ENCODE peak calls at places on chromosomes 1 and 21, in four cellular contexts. Q is tibial nerve, X is transverse colon, N is IMR-90. G is an unnamed sample.
A peak's percentile ranks its signal among the peaks of the same experiment; 100 is the strongest.

GRCh38 chr21:28063241-28063640 is 929.4 kb downstream of the LTN1 start:
- DNase-seq in Q (no peak), X (no peak), N (no peak), G (no peak)

GRCh38 chr1:69737527-69738176 is 169.9 kb downstream of the LRRC7 start:
- DNase-seq in N (peak; percentile 67), X (no peak), Q (peak; percentile 45), G (no peak)

GRCh38 chr1:222455188-222455879 is 92.6 kb downstream of the HHIPL2 start:
- DNase-seq in X (peak; percentile 83), Q (peak; percentile 95), N (peak; percentile 93), G (peak; percentile 73)

GRCh38 chr1:59058681-59059441 is 238.0 kb upstream of the FGGY start:
- DNase-seq in X (no peak), Q (no peak), N (no peak), G (no peak)

GRCh38 chr1:192580351-192580962 is 4.9 kb downstream of the RGS1 start:
- DNase-seq in N (peak; percentile 68), X (peak; percentile 16), Q (peak; percentile 52), G (no peak)

GRCh38 chr1:65002156-65002507 is 35.8 kb upstream of the JAK1 start:
- DNase-seq in X (no peak), Q (no peak), N (no peak), G (no peak)

GRCh38 chr1:40795811-40796586 is 12.4 kb downstream of the KCNQ4 start:
- DNase-seq in N (no peak), Q (no peak), X (no peak), G (no peak)

GRCh38 chr21:35075546-35075945 is 26.4 kb upstream of the RUNX1 start:
- DNase-seq in Q (peak; percentile 22), N (peak; percentile 82), X (no peak), G (no peak)

GRCh38 chr1:237556911-237557310 is 333.8 kb downstream of the ZP4 start:
- DNase-seq in N (no peak), X (no peak), Q (no peak), G (no peak)

GRCh38 chr1:171486048-171486519 is 754 bp downstream of the PRRC2C start:
- DNase-seq in Q (peak; percentile 40), X (peak; percentile 47), N (peak; percentile 81), G (peak; percentile 72)

GRCh38 chr1:233336554-233337442 is 9.3 kb downstream of the MAP3K21 start:
- DNase-seq in Q (no peak), N (no peak), X (no peak), G (no peak)

GRCh38 chr21:33848252-33848953 is 67.2 kb downstream of the ATP5PO start:
- DNase-seq in N (no peak), Q (no peak), X (peak; percentile 22), G (no peak)

GRCh38 chr1:228289996-228290881 is 82.4 kb downstream of the OBSCN start:
- DNase-seq in Q (no peak), N (no peak), X (no peak), G (no peak)

GRCh38 chr1:75600781-75601180 is 10.1 kb downstream of the SLC44A5 start:
- DNase-seq in X (no peak), N (no peak), Q (no peak), G (no peak)

GRCh38 chr1:228825840-228826484 is 90.7 kb downstream of the RHOU start:
- DNase-seq in N (no peak), X (no peak), Q (no peak), G (no peak)

GRCh38 chr1:92797297-92797696 is 12.4 kb upstream of the EVI5 start:
- DNase-seq in X (no peak), N (peak; percentile 74), Q (no peak), G (no peak)

GRCh38 chr1:97338347-97338746 is 582.5 kb downstream of the DPYD start:
- DNase-seq in Q (no peak), N (no peak), X (no peak), G (no peak)

GRCh38 chr1:29901618-29902017 is 665.3 kb downstream of the PTPRU start:
- DNase-seq in Q (no peak), X (no peak), N (no peak), G (no peak)

GRCh38 chr21:34075760-34076159 is 2.4 kb downstream of the MRPS6 start:
- DNase-seq in N (no peak), X (no peak), Q (no peak), G (no peak)

GRCh38 chr1:173023343-173023742 is 27.4 kb downstream of the TNFSF18 start:
- DNase-seq in X (no peak), Q (no peak), N (peak; percentile 38), G (no peak)

GRCh38 chr1:1124786-1125642 is 9.1 kb upstream of the C1orf159 start:
- DNase-seq in N (no peak), Q (no peak), X (peak; percentile 92), G (peak; percentile 89)

GRCh38 chr1:89938171-89939055 is 56.5 kb upstream of the ZNF326 start:
- DNase-seq in N (peak; percentile 48), Q (no peak), X (no peak), G (no peak)

GRCh38 chr21:44601596-44602473 is 1.4 kb downstream of the KRTAP10-7 start:
- DNase-seq in N (no peak), X (no peak), Q (no peak), G (no peak)

GRCh38 chr1:47491341-47491753 is 53.5 kb downstream of the FOXD2 start:
- DNase-seq in N (no peak), X (no peak), Q (no peak), G (no peak)

GRCh38 chr1:150006881-150007401 is 3.6 kb downstream of the OTUD7B start:
- DNase-seq in N (peak; percentile 76), X (no peak), Q (no peak), G (no peak)

GRCh38 chr1:110302836-110303235 is 36.3 kb upstream of the RBM15 start:
- DNase-seq in X (no peak), Q (no peak), N (no peak), G (no peak)

GRCh38 chr1:48057249-48057648 is 60.1 kb upstream of the TRABD2B start:
- DNase-seq in N (no peak), X (no peak), Q (no peak), G (no peak)

GRCh38 chr1:217273866-217274265 is 357.0 kb downstream of the GPATCH2 start:
- DNase-seq in Q (no peak), X (no peak), N (peak; percentile 58), G (no peak)

GRCh38 chr1:224641030-224641429 is 24.9 kb downstream of the CNIH3 start:
- DNase-seq in Q (no peak), X (peak; percentile 28), N (no peak), G (no peak)

GRCh38 chr1:19400189-19400588 is 85.2 kb downstream of the CAPZB start:
- DNase-seq in Q (no peak), X (no peak), N (no peak), G (no peak)

GRCh38 chr1:234606731-234607090 is 3.3 kb downstream of the IRF2BP2 start:
- DNase-seq in X (no peak), Q (no peak), N (no peak), G (no peak)

GRCh38 chr1:12069616-12070244 is 6.6 kb downstream of the TNFRSF8 start:
- DNase-seq in Q (no peak), X (no peak), N (no peak), G (no peak)
- H3K4me3 ChIP-seq in Q (no peak overlapping the region), X (no peak overlapping the region), N (no peak overlapping the region), G (no peak overlapping the region)

GRCh38 chr1:205064741-205065316 is 19.4 kb downstream of the TMEM81 start:
- DNase-seq in Q (no peak), X (no peak), N (no peak), G (no peak)

GRCh38 chr1:205067031-205067430 is 17.2 kb downstream of the TMEM81 start:
- DNase-seq in N (no peak), X (no peak), Q (no peak), G (no peak)

GRCh38 chr1:205064301-205064700 is 20.0 kb downstream of the TMEM81 start:
- DNase-seq in N (no peak), X (no peak), Q (no peak), G (no peak)

GRCh38 chr1:205066221-205066818 is 17.9 kb downstream of the TMEM81 start:
- DNase-seq in N (no peak), X (no peak), Q (no peak), G (no peak)

DNA sequence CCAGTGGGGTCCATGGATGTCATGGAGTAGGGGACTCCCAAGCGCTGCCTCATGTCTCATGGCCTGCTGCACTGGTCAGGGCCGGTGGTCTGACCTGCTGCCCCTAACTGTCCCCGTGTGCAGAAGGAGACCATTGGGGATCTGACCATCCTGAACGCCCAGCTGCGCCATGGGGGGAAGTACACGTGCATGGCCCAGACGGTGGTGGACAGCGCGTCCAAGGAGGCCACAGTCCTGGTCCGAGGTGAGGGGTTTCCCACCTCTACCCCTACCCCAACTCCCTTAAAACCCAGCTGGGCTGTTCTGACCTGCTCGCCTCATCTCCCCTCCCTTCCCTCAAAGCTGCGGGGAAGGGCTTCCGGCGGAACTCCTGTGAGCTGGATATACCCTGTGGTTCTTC is 18.6 kb downstream of the TMEM81 start:
- DNase-seq in N (no peak), Q (no peak), X (no peak), G (no peak)
- TF ChIP-seq POLR2A in N (no peak), Q (no peak), X (no peak), G (no peak)

DNA sequence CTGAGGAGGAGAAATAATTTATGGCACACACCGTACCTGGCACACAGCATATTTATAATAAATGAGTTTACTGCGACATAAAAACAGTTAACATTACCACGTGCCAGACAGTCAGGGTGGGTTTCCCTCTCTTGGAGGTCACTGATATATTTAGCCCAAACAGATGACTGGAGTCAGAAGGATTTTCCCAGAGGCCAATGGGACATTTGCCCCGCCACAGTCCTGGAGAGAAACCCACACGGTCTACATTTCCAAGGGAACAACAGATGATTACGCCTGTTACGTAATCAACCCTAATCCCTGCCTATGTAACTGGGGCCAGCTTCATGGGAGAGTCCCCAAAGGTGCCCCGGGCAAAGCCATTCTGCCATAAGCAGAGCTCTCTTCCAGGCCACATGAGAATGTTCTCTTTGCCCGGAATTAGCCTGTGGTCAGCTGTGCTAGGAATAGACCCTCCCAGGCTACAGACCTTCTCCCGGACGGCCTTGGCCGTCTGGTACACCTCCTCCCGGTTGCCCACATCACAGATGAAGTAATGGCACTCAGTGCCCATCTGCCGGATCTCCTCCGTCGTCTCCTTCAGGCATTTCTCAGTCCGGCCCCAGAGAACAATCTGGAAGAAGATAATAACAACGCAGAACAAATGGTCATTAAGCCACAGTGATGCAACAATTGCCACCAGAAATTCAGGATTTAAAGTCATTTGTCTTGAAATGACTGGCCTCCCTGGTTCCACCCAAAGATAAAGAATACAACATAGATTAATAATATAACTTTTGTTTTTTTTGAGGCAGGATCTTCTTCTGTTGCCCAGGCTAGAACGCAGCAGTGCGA is 37.7 kb downstream of the DHRS3 start:
- DNase-seq in X (no peak), Q (no peak), N (peak; percentile 51), G (no peak)
- H3K27ac ChIP-seq in X (peak overlapping the region; percentile 66), Q (peak overlapping the region; percentile 68), N (no peak overlapping the region), G (no peak overlapping the region)

GRCh38 chr1:178344513-178345077 is 152.2 kb downstream of the CLEC20A start:
- DNase-seq in Q (no peak), X (no peak), N (peak; percentile 92), G (no peak)

GRCh38 chr1:178345821-178346220 is 150.9 kb downstream of the CLEC20A start:
- DNase-seq in Q (no peak), N (no peak), X (no peak), G (no peak)

GRCh38 chr1:178341218-178341956 is 155.4 kb downstream of the CLEC20A start:
- DNase-seq in X (peak; percentile 82), N (peak; percentile 80), Q (peak; percentile 13), G (no peak)

GRCh38 chr1:178339834-178340233 is 156.9 kb downstream of the CLEC20A start:
- DNase-seq in Q (no peak), X (no peak), N (no peak), G (no peak)

DNA sequence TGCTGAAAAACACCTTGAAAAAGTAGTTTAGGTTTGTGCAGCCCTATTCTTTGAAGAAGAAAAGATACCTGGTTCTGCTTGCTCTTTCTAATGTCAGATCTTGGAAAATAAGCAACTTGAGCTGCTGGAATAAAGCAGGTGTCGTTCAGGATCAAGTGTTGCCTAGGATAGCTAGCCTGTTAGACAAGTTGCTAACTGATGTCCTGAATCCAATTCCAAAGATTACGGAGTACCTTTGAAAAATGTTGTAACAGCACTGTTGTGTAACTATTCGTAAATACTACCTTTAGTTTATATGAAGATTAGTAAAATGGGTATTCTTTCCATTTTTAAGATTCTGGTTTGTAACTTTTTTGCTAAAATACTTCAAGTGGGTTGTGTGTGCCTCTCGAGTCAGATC is 151.5 kb downstream of the CLEC20A start:
- DNase-seq in Q (no peak), N (no peak), X (no peak), G (no peak)
- H3K4me3 ChIP-seq in Q (no peak overlapping the region), N (no peak overlapping the region), X (no peak overlapping the region), G (no peak overlapping the region)

G was measured in Peyer's patch.